ENCODE peak calls at places on chromosomes 7 and 10, in seven cellular contexts. Q is mammary epithelial cell, X is IMR-90, Y is body of pancreas, J is breast epithelium, T is pancreas, F is dorsolateral prefrontal cortex. B is an unnamed sample.

GRCh38 chr7:90232440-90232839 is 12.5 kb upstream of the CFAP69 start:
- DNase-seq in Q (no peak), X (no peak), Y (no peak), J (no peak), T (no peak), F (no peak), B (no peak)

GRCh38 chr7:124649397-124650029 is 116.1 kb downstream of the GPR37 start:
- DNase-seq in Q (no peak), X (no peak), Y (no peak), J (no peak), T (no peak), F (no peak), B (no peak)

GRCh38 chr10:9643782-9644181 is 1373.9 kb upstream of the CELF2 start:
- DNase-seq in Q (no peak), X (no peak), Y (no peak), J (no peak), T (no peak), F (no peak), B (no peak)

GRCh38 chr7:131108212-131108980 is 219.3 kb upstream of the MKLN1 start:
- DNase-seq in Q (peak; percentile 23), X (peak; percentile 21), Y (no peak), J (no peak), T (peak; percentile 50), F (peak; percentile 54), B (no peak)

GRCh38 chr7:69775231-69775771 is 177.0 kb downstream of the AUTS2 start:
- DNase-seq in Q (no peak), X (no peak), Y (no peak), J (no peak), T (no peak), F (no peak), B (no peak)

GRCh38 chr10:94042001-94042813 is 48.5 kb downstream of the PLCE1 start:
- DNase-seq in Q (peak; percentile 23), X (peak; percentile 79), Y (no peak), J (no peak), T (no peak), F (no peak), B (peak; percentile 67)

GRCh38 chr7:75889223-75889825 is 10.5 kb downstream of the RHBDD2 start:
- DNase-seq in Q (no peak), X (no peak), Y (no peak), J (no peak), T (no peak), F (no peak), B (no peak)

GRCh38 chr7:23055582-23056178 is 41.8 kb upstream of the HYCC1 start:
- DNase-seq in Q (peak; percentile 57), X (peak; percentile 77), Y (peak; percentile 54), J (no peak), T (no peak), F (no peak), B (peak; percentile 71)

GRCh38 chr7:82164813-82165212 is 278.8 kb downstream of the CACNA2D1 start:
- DNase-seq in Q (peak; percentile 6), X (peak; percentile 79), Y (no peak), J (no peak), T (no peak), F (no peak), B (peak; percentile 4)

GRCh38 chr10:43998021-43998809 is 349.5 kb upstream of the ZNF32 start:
- DNase-seq in Q (no peak), X (peak; percentile 10), Y (no peak), J (no peak), T (no peak), F (no peak), B (no peak)

GRCh38 chr10:112783653-112784426 is 166.2 kb upstream of the TCF7L2 start:
- DNase-seq in Q (no peak), X (no peak), Y (no peak), J (no peak), T (no peak), F (no peak), B (no peak)

GRCh38 chr10:17878896-17879295 is 69.7 kb downstream of the MRC1 start:
- DNase-seq in Q (no peak), X (no peak), Y (no peak), J (no peak), T (no peak), F (no peak), B (no peak)

GRCh38 chr7:143280160-143280559 is 4.6 kb upstream of the TMEM139 start:
- DNase-seq in Q (no peak), X (no peak), Y (no peak), J (no peak), T (no peak), F (no peak), B (no peak)

GRCh38 chr10:78514459-78514858 is 480.8 kb downstream of the RPS24 start:
- DNase-seq in Q (no peak), X (no peak), Y (no peak), J (no peak), T (no peak), F (no peak), B (no peak)

GRCh38 chr10:35237766-35238512 is 98.4 kb upstream of the CCNY start:
- DNase-seq in Q (no peak), X (no peak), Y (no peak), J (no peak), T (no peak), F (no peak), B (no peak)

GRCh38 chr7:83876593-83876992 is 227.7 kb upstream of the SEMA3E start:
- DNase-seq in Q (peak; percentile 95), X (peak; percentile 7), Y (no peak), J (no peak), T (no peak), F (no peak), B (peak; percentile 49)

GRCh38 chr7:2071133-2071832 is 161.5 kb downstream of the MAD1L1 start:
- DNase-seq in Q (no peak), X (no peak), Y (no peak), J (no peak), T (no peak), F (no peak), B (no peak)

GRCh38 chr7:2066251-2066919 is 166.4 kb downstream of the MAD1L1 start:
- DNase-seq in Q (no peak), X (no peak), Y (no peak), J (no peak), T (no peak), F (no peak), B (no peak)

GRCh38 chr7:2069472-2069860 is 163.3 kb downstream of the MAD1L1 start:
- DNase-seq in Q (no peak), X (peak; percentile 15), Y (no peak), J (no peak), T (no peak), F (no peak), B (no peak)

GRCh38 chr7:2070151-2070763 is 162.5 kb downstream of the MAD1L1 start:
- DNase-seq in Q (no peak), X (no peak), Y (no peak), J (no peak), T (no peak), F (no peak), B (no peak)

GRCh38 chr7:2068693-2069471 is 163.9 kb downstream of the MAD1L1 start:
- DNase-seq in Q (no peak), X (no peak), Y (no peak), J (no peak), T (no peak), F (no peak), B (no peak)
- TF ChIP-seq CTCF in Q (no peak), X (no peak), Y (no peak), J (no peak), T (no peak), F (no peak), B (no peak)

DNA sequence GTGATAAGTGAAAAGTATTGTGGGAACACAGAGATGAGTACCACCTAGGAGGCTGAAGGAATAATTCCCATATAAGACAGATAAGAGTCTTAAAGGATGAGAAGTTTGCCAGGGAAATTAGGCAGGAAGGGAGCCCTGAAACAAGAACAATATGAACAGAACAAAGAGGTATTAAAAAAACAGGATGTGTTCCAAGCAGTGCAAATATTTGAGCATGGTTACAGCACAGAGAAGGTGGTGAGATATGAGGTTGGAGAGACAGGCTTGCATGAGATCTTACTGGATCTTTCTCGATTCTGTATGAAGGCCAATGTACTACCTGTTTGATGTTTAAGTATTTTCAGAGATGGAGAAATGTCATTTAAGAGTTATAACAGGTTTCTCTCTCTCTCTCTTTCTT is 20.3 kb downstream of the TAC1 start:
- DNase-seq in Q (no peak), X (no peak), Y (no peak), J (no peak), T (no peak), F (no peak), B (no peak)
- H3K27ac ChIP-seq in Q (no peak overlapping the region), X (no peak overlapping the region), Y (no peak overlapping the region), J (no peak overlapping the region), T (no peak overlapping the region), F (no peak overlapping the region), B (no peak overlapping the region)

GRCh38 chr10:31526681-31527080 is 207.7 kb downstream of the ZEB1 start:
- DNase-seq in Q (no peak), X (peak; percentile 27), Y (no peak), J (no peak), T (no peak), F (no peak), B (no peak)

GRCh38 chr10:31526178-31526577 is 207.2 kb downstream of the ZEB1 start:
- DNase-seq in Q (no peak), X (no peak), Y (no peak), J (no peak), T (no peak), F (no peak), B (no peak)

GRCh38 chr10:31524458-31524857 is 205.4 kb downstream of the ZEB1 start:
- DNase-seq in Q (no peak), X (no peak), Y (no peak), J (no peak), T (no peak), F (no peak), B (no peak)

GRCh38 chr10:31528834-31529233 is 209.8 kb downstream of the ZEB1 start:
- DNase-seq in Q (no peak), X (peak; percentile 40), Y (no peak), J (no peak), T (no peak), F (no peak), B (no peak)
- TF ChIP-seq CTCF in Q (no peak), X (no peak), Y (no peak), J (no peak), T (no peak), F (no peak), B (no peak)

GRCh38 chr10:80194373-80195045 is 10.8 kb downstream of the ANXA11 start:
- DNase-seq in Q (no peak), X (no peak), Y (no peak), J (no peak), T (no peak), F (no peak), B (no peak)
- H3K27ac ChIP-seq in Q (peak overlapping the region; percentile 18), X (no peak overlapping the region), Y (peak overlapping the region; percentile 99), J (peak overlapping the region; percentile 93), T (peak overlapping the region; percentile 98), F (no peak overlapping the region), B (peak overlapping the region; percentile 15)

DNA sequence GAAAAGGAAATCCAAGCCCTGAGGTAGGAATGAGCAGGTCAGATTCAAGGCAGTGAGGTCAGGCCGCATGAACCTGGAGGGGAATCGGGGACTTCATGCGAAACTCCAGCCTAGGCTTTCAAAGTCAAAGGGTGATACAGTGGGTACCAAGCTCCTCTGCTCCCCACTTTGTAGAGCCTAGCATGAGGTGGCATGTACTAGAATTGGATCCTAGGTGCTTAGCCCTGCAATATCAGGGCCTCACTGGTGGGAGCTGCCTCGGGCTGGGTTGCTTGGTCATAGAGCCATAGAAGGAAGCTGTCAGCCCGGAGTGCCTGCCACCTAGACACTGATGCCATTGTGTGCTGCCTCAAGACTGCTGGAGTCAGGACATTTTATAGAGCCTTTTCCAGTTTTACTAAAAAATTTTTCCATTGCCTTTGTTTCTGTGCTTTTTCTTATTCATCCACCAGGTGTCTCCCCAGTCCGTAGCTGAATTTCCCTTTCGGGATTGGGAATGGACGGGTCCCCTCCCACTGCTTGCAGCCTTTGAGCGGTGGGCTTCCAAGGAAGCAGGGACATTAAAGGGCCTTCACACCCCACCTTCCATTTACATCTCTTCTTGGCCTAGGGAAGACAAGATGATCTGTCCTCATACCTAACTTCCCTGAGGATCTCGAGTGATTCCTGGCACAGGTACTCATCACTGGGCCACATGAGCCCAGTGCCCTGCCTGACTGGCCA is 5.5 kb upstream of the LZTS2 start:
- DNase-seq in Q (no peak), X (peak; percentile 45), Y (no peak), J (no peak), T (no peak), F (no peak), B (no peak)
- TF ChIP-seq CTCF in Q (peak; percentile 54), X (peak; percentile 89), Y (peak; percentile 78), J (peak; percentile 75), T (peak; percentile 34), F (peak; percentile 89), B (peak; percentile 75)

B was measured in RWPE1.